ENCODE peak calls at places on chromosomes 4 and X, in six cellular contexts. N is K562, O is HepG2, L is A549, W is endothelial cell of umbilical vein, C is GM12878. B is an unnamed sample.

GRCh38 chrX:141736656-141737055 is 38.1 kb upstream of the SPANXD start:
- DNase-seq in N (no peak), C (no peak), L (no peak), O (no peak), W (no peak), B (no peak)

GRCh38 chr4:40040908-40041307 is 15.7 kb upstream of the N4BP2 start:
- DNase-seq in W (no peak), N (no peak), C (no peak), L (no peak), O (no peak), B (no peak)

GRCh38 chr4:85114526-85114925 is 148.0 kb upstream of the WDFY3 start:
- DNase-seq in W (no peak), N (no peak), L (no peak), C (no peak), O (no peak), B (no peak)

GRCh38 chr4:59247032-59247431 is 1953.1 kb upstream of the ADGRL3 start:
- DNase-seq in W (no peak), L (no peak), C (no peak), N (no peak), O (peak), B (peak)

GRCh38 chrX:105837227-105837626 is 14.9 kb downstream of the NRK start:
- DNase-seq in O (no peak), C (no peak), W (peak), N (no peak), L (no peak), B (no peak)

GRCh38 chr4:142322996-142323395 is 523.1 kb downstream of the INPP4B start:
- DNase-seq in N (no peak), O (no peak), L (no peak), C (no peak), W (no peak), B (no peak)

GRCh38 chr4:25955705-25956104 is 41.7 kb downstream of the SMIM20 start:
- DNase-seq in L (no peak), C (no peak), W (no peak), O (no peak), N (no peak), B (no peak)

GRCh38 chr4:95732061-95732460 is 107.8 kb upstream of the PDHA2 start:
- DNase-seq in L (peak), W (peak), N (no peak), O (no peak), C (no peak), B (no peak)

GRCh38 chr4:176789955-176790354 is 2.8 kb downstream of the VEGFC start:
- DNase-seq in N (peak), O (peak), L (peak), W (peak), C (no peak), B (peak)

GRCh38 chr4:47913328-47913727 is 1.1 kb downstream of the NFXL1 start:
- DNase-seq in L (no peak), O (peak), N (no peak), C (no peak), W (peak), B (peak)

GRCh38 chr4:56656346-56656643 is 24.8 kb downstream of the HOPX start:
- DNase-seq in C (no peak), W (peak), N (no peak), L (no peak), O (no peak), B (no peak)

GRCh38 chr4:56757821-56758400 is 63.6 kb downstream of the SPINK2 start:
- DNase-seq in L (peak), O (peak), W (peak), N (no peak), C (peak), B (peak)

GRCh38 chr4:74624351-74625151 is 169.8 kb downstream of the BTC start:
- DNase-seq in W (peak), C (no peak), L (peak), N (no peak), O (peak), B (peak)

GRCh38 chr4:26289421-26289820 is 31.4 kb upstream of the RBPJ start:
- DNase-seq in O (no peak), W (no peak), L (no peak), N (no peak), C (no peak), B (no peak)

GRCh38 chrX:9604111-9604907 is 139.5 kb downstream of the TBL1X start:
- DNase-seq in C (no peak), L (no peak), O (no peak), N (no peak), W (no peak), B (no peak)

GRCh38 chrX:70013483-70014222 is 36.1 kb downstream of the AWAT2 start:
- DNase-seq in W (no peak), L (no peak), O (no peak), C (no peak), N (no peak), B (no peak)

GRCh38 chrX:135544338-135544948 is 24.0 kb downstream of the INTS6L start:
- DNase-seq in W (peak), L (no peak), N (no peak), O (no peak), C (no peak), B (no peak)

GRCh38 chr4:134753390-134753789 is 551.8 kb upstream of the PABPC4L start:
- DNase-seq in O (no peak), N (no peak), C (no peak), L (no peak), W (no peak), B (no peak)

GRCh38 chrX:54064564-54064963 is 20.3 kb upstream of the PHF8 start:
- DNase-seq in W (no peak), N (no peak), C (no peak), L (no peak), O (no peak), B (no peak)

DNA sequence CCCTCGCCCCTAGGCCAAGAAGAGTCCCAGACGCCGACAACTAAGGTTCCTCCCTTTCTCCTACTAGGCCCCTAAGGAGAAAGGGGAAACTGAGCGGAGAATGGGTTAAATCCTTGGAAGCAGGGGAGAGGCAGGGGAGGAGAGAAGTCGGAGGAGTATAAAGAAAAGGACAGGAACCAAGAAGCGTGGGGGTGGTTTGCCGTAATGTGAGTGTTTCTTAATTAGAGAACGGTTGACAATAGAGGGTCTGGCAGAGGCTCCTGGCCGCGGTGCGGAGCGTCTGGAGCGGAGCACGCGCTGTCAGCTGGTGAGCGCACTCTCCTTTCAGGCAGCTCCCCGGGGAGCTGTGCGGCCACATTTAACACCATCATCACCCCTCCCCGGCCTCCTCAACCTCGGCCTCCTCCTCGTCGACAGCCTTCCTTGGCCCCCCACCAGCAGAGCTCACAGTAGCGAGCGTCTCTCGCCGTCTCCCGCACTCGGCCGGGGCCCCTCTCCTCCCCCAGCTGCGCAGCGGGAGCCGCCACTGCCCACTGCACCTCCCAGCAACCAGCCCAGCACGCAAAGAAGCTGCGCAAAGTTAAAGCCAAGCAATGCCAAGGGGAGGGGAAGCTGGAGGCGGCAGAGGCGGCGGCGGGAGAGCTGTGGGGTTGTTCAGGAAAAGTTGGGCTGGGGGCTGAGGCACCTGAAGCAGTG is 6.0 kb downstream of the ATOH1 start:
- DNase-seq in W (no peak), O (no peak), N (no peak), L (no peak), C (no peak), B (peak)
- TF ChIP-seq MYC in W (no peak), O (no peak), N (no peak), L (no peak), C (no peak), B (no peak)

GRCh38 chr4:189823611-189824010 is 117.1 kb upstream of the FRG1 start:
- DNase-seq in O (no peak), C (no peak), N (no peak), W (no peak), L (no peak), B (no peak)
- TF ChIP-seq MYC in O (no peak), C (no peak), N (no peak), W (no peak), L (no peak), B (no peak)

GRCh38 chr4:110900206-110900769 is 277.4 kb upstream of the PITX2 start:
- DNase-seq in C (no peak), N (no peak), W (no peak), L (no peak), O (no peak), B (no peak)
- TF ChIP-seq MYC in C (no peak), N (no peak), W (no peak), L (no peak), O (no peak), B (no peak)

GRCh38 chr4:7651461-7651921 is 216.8 kb upstream of the PSAPL1 start:
- DNase-seq in C (no peak), W (no peak), L (no peak), N (no peak), O (no peak), B (no peak)
- TF ChIP-seq MYC in C (no peak), W (no peak), L (no peak), N (no peak), O (no peak), B (no peak)

DNA sequence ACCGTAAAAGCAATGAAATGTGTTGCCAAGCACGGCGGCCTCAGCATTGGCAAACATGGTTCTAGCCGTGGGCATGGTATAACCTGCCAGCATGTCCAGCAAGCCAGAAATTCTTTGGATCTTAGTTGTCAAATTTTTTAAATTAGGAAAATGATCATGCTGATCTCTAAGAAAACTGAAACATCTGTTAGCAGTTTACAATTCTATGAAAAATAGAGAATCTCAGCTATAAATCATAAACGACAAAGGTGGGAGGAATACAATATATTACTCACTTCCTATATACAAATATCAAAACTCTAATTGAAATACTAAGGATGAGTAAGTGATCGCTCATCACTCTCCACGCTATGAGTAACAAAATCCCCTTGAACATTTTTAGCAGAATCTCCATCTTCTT is 130.3 kb downstream of the ADGRA3 start:
- DNase-seq in W (peak), L (peak), C (no peak), N (no peak), O (no peak), B (no peak)
- TF ChIP-seq MYC in W (no peak), L (no peak), C (no peak), N (no peak), O (no peak), B (no peak)

DNA sequence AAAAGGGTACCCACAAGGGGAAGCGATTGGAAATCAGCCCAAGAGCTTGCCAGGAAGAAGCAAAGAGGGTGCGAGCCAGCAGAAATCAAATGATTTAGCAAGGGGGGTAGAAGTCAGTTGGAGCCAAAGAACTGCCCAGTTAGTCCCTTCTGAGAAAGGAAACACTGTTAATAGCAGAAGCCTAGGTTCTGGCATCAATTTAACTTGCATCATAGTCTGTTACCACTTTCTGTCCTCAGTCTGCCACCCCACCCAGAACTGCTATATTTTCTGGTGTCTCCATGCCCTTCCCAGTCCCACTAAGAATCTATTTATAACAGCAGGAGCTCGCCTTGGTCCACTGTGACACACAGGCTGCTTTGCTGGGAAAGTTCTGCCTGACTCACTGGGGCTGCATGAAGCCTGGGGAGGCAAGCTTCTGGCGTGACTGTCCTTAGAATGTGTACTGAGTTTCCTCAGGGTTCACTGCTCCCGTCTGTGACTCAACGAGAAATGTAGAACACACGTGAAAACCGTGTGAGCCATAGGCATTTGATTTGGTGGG is 157.8 kb upstream of the TTC29 start:
- DNase-seq in W (peak), L (peak), N (no peak), C (no peak), O (no peak), B (no peak)
- TF ChIP-seq MYC in W (no peak), L (no peak), N (no peak), C (no peak), O (no peak), B (no peak)

DNA sequence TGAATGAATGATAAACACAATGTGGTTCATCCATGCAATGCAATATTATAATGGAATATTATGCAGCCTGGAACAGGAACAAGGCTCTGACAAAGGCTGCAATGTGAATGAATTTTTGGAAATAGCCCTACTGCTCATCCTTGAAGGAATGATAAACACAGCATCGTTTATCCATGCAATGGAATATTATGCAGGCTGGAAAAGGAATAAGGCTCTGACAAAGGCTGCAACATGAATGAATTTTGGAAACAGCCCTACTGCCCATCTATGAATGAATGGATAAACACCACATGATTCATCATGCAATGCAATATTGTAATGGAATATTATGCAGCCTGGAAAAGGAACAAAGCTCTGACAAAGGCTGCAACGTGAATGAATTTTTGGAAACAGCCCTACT is 159.4 kb downstream of the CRLF2 start:
- DNase-seq in C (no peak), N (no peak), L (no peak), W (no peak), O (no peak), B (no peak)
- TF ChIP-seq MYC in C (no peak), N (no peak), L (no peak), W (no peak), O (no peak), B (no peak)

DNA sequence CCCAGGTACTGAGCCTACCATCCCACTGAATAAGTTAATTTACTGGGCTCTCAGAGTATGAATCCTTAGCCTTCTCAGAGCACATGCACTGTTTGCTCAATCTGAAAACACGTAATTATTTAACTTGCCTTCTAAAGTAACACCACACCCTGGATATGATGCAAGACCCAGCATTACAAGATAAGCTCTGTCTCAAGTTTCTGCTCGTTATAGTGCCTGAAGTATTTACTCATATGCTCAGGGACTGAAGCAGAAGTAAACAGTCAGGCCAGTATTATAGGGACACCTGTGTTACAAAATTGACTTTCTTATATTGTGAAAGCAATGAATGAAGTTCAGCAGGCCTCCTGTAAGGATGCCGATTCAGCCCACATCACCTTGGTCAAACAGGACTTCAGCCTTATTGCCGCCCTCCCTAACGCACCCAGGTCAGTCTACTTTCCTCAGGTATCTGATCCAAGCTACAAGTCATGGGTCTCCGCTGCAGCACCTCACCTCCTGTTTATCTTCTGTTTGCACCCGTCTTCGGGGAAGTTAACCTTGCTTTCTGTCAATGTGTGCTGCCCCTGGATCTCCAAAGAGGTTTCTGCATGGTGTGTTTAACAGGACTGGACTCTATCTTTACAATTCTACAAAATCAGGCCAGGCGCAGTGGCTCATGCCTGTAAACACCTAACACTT is 42.9 kb upstream of the KLF3 start:
- DNase-seq in W (no peak), L (peak), C (no peak), N (peak), O (peak), B (peak)
- TF ChIP-seq MYC in W (no peak), L (no peak), C (no peak), N (peak), O (no peak), B (peak)

GRCh38 chr4:139524062-139524631 is 31.9 kb downstream of the SETD7 start:
- DNase-seq in W (no peak), O (no peak), C (no peak), N (no peak), L (no peak), B (no peak)

GRCh38 chr4:139521764-139522373 is 34.1 kb downstream of the SETD7 start:
- DNase-seq in O (no peak), C (peak), N (no peak), L (no peak), W (no peak), B (no peak)

GRCh38 chr4:139525414-139525813 is 30.6 kb downstream of the SETD7 start:
- DNase-seq in C (peak), N (no peak), O (no peak), W (no peak), L (no peak), B (no peak)

GRCh38 chr4:139522457-139522856 is 33.6 kb downstream of the SETD7 start:
- DNase-seq in C (no peak), O (peak), N (no peak), W (no peak), L (no peak), B (no peak)

GRCh38 chr4:139523076-139523475 is 32.9 kb downstream of the SETD7 start:
- DNase-seq in O (no peak), W (peak), N (no peak), L (no peak), C (no peak), B (no peak)
- TF ChIP-seq MYC in O (no peak), W (no peak), N (no peak), L (no peak), C (no peak), B (no peak)

GRCh38 chrX:1416965-1417760 is 25.2 kb upstream of the SLC25A6 start:
- DNase-seq in W (no peak), N (no peak), O (no peak), L (no peak), C (no peak), B (no peak)
- TF ChIP-seq MYC in W (no peak), N (no peak), O (no peak), L (no peak), C (no peak), B (no peak)